ENCODE peak calls at places on chromosomes 12 and 14, in four cellular contexts. One of them, this sample, is unnamed.

GRCh38 chr12:60465060-60465459 is 869.2 kb downstream of the SLC16A7 start:
- DNase-seq in IMR-90: no peak
- DNase-seq in neuronal stem cell: no peak
- DNase-seq in H9: no peak
- DNase-seq in this sample: no peak

GRCh38 chr12:27924350-27925140 is 48.0 kb downstream of the PTHLH start:
- DNase-seq in IMR-90: peak; percentile 61
- DNase-seq in neuronal stem cell: no peak
- DNase-seq in H9: no peak
- DNase-seq in this sample: no peak

GRCh38 chr12:131452444-131452860 is 258.4 kb upstream of the SFSWAP start:
- DNase-seq in IMR-90: no peak
- DNase-seq in neuronal stem cell: no peak
- DNase-seq in H9: peak; percentile 79
- DNase-seq in this sample: no peak

GRCh38 chr12:39127401-39127800 is 222.0 kb upstream of the CPNE8 start:
- DNase-seq in IMR-90: no peak
- DNase-seq in neuronal stem cell: no peak
- DNase-seq in H9: no peak
- DNase-seq in this sample: peak; percentile 70

GRCh38 chr12:2248087-2248900 is 195.5 kb downstream of the CACNA1C start:
- DNase-seq in IMR-90: peak; percentile 91
- DNase-seq in neuronal stem cell: no peak
- DNase-seq in H9: no peak
- DNase-seq in this sample: no peak

GRCh38 chr12:91778938-91779400 is 366.7 kb downstream of the BTG1 start:
- DNase-seq in neuronal stem cell: no peak
- DNase-seq in IMR-90: peak; percentile 88
- DNase-seq in H9: no peak
- DNase-seq in this sample: peak; percentile 88

GRCh38 chr12:15956413-15957185 is 45.5 kb downstream of the DERA start:
- DNase-seq in IMR-90: no peak
- DNase-seq in neuronal stem cell: no peak
- DNase-seq in H9: no peak
- DNase-seq in this sample: peak; percentile 95

GRCh38 chr12:29907486-29907885 is 123.7 kb upstream of the TMTC1 start:
- DNase-seq in IMR-90: no peak
- DNase-seq in neuronal stem cell: no peak
- DNase-seq in H9: no peak
- DNase-seq in this sample: no peak

GRCh38 chr12:499837-500458 is 40.2 kb downstream of the B4GALNT3 start:
- DNase-seq in neuronal stem cell: no peak
- DNase-seq in H9: peak; percentile 21
- DNase-seq in IMR-90: no peak
- DNase-seq in this sample: no peak

GRCh38 chr12:92640686-92641085 is 62.1 kb upstream of the PLEKHG7 start:
- DNase-seq in neuronal stem cell: no peak
- DNase-seq in IMR-90: peak; percentile 35
- DNase-seq in H9: no peak
- DNase-seq in this sample: no peak

GRCh38 chr14:51953996-51954395 is 35.4 kb upstream of the RTRAF start:
- DNase-seq in neuronal stem cell: no peak
- DNase-seq in H9: no peak
- DNase-seq in IMR-90: no peak
- DNase-seq in this sample: no peak

GRCh38 chr14:51520087-51520486 is 131.6 kb upstream of the FRMD6 start:
- DNase-seq in IMR-90: no peak
- DNase-seq in H9: no peak
- DNase-seq in neuronal stem cell: no peak
- DNase-seq in this sample: no peak

DNA sequence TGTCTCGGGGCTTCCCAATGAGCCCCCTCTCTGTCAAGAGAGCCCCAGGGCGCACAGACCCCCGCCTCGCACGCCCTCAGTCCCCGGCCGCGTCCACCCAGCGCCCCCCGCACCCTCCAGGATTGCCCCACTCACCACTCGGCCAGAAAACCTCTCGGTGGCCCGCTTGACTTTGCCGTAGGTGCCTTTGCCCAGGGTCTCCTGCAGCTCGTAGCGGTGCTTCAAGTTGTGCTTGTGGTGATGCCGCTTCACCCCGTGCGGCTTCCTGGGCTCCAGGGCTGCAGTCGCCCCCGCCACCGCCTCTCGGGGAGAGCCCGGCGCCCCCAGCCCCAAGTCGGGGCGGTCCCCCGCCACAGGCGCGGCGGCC is 492 bp downstream of the NUAK1 start:
- DNase-seq in neuronal stem cell: no peak
- DNase-seq in IMR-90: no peak
- DNase-seq in H9: no peak
- DNase-seq in this sample: no peak
- H3K14ac ChIP-seq in neuronal stem cell: peak overlapping the region; percentile 75
- H3K14ac ChIP-seq in IMR-90: peak overlapping the region; percentile 50
- H3K14ac ChIP-seq in H9: peak overlapping the region; percentile 80
- H3K14ac ChIP-seq in this sample: peak overlapping the region; percentile 99

DNA sequence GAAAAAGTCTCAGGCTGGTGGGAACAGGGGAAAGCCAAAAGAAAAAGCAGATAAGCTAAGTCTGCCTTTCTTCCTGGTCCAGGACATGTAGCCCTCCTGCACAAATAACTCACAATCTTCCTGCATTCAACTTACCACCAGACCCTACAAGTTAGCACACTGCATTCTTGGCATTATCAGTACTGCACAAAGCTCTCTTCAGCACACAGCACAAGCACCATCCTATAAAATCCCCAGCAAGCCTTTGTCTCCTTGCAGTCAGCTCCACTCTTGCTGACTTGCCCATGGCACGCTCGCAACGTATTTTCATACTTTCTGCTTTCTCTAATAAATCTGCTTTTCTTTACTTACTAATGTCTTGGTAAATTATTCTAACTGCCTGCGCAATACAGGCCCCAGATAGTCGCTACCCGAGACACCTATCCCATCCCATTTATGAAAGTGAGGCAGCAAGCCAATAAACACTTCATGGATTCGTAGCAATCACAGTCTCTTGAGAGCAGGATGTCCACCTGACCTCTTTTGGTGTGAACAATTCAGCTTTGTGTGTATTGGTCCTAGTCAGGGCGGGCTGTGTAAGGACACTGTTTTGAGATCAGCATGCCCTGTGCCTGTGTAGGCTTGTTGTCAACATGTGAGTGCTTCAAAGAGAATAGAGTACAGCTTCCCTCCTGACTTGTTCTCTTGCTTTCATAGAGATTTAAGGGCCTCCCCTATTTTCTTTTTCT is 49.0 kb downstream of the TMEM117 start:
- DNase-seq in IMR-90: no peak
- DNase-seq in neuronal stem cell: peak; percentile 1
- DNase-seq in H9: no peak
- DNase-seq in this sample: no peak
- H3K14ac ChIP-seq in IMR-90: peak overlapping the region; percentile 2
- H3K14ac ChIP-seq in neuronal stem cell: no peak overlapping the region
- H3K14ac ChIP-seq in H9: no peak overlapping the region
- H3K14ac ChIP-seq in this sample: no peak overlapping the region

DNA sequence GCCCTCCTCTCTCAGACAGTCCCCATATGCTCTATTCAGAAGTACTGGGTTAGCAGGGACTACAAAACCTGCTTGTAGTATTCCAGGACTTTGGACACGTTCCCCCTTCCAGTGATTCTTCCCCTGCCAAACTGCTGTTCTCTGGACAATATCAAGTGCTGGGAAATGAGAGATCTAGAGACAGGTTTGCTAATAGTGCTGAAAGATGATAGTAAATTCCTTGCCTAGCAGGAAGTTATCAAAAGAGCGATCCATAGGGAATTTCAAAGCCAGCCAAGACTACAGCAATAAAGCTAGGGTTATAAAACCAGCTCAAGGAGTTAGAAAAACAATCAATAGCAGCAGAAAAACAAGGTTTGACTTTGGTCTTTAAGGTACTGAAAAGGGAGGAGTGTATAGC is 15.2 kb downstream of the SLC7A8 start:
- DNase-seq in neuronal stem cell: no peak
- DNase-seq in H9: no peak
- DNase-seq in IMR-90: no peak
- DNase-seq in this sample: no peak
- H3K14ac ChIP-seq in neuronal stem cell: no peak overlapping the region
- H3K14ac ChIP-seq in H9: no peak overlapping the region
- H3K14ac ChIP-seq in IMR-90: no peak overlapping the region
- H3K14ac ChIP-seq in this sample: no peak overlapping the region

DNA sequence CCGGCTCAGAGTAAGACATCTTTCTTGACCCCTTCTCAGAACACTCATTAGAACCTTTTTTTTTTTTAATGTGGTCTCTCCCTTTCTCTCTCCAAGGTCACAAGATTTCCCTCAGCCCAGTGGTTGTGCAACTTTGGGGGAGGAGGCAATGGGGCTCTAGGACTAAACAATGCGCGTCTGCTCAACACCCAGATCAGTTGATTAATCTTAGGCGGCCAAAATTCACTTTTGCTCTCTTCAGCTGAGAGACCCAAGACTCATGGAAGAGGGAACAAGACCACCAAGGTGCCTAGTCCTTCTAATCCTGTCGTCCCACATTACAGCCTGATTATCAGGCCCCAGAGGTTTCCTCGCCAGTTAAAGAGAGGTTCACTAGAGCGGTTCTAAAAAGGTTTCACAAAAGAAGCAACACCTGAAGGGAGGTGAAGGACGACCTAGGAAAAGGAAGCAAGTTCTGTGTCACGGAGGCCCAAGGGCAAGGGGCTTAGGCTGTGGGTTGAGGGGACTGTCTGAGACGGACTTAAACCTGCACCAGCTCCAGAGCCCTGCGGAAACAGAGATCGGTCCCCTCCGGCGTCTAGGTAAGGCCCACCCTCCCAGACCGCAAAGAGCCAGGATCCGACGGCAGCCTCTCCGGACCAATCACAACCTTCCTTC is 836 bp upstream of the TARBP2 start:
- DNase-seq in neuronal stem cell: no peak
- DNase-seq in H9: no peak
- DNase-seq in IMR-90: peak; percentile 65
- DNase-seq in this sample: no peak
- H3K14ac ChIP-seq in neuronal stem cell: no peak overlapping the region
- H3K14ac ChIP-seq in H9: no peak overlapping the region
- H3K14ac ChIP-seq in IMR-90: peak overlapping the region; percentile 91
- H3K14ac ChIP-seq in this sample: peak overlapping the region; percentile 76

GRCh38 chr12:56630180-56630632 is at the start of gene BAZ2A:
- DNase-seq in H9: peak; percentile 96
- DNase-seq in IMR-90: peak; percentile 72
- DNase-seq in neuronal stem cell: peak; percentile 73
- DNase-seq in this sample: peak; percentile 82
- H3K14ac ChIP-seq in H9: peak within 1 kb of the TSS; percentile 75
- H3K14ac ChIP-seq in IMR-90: peak within 1 kb of the TSS; percentile 89
- H3K14ac ChIP-seq in neuronal stem cell: peak within 1 kb of the TSS; percentile 63
- H3K14ac ChIP-seq in this sample: peak within 1 kb of the TSS; percentile 97

DNA sequence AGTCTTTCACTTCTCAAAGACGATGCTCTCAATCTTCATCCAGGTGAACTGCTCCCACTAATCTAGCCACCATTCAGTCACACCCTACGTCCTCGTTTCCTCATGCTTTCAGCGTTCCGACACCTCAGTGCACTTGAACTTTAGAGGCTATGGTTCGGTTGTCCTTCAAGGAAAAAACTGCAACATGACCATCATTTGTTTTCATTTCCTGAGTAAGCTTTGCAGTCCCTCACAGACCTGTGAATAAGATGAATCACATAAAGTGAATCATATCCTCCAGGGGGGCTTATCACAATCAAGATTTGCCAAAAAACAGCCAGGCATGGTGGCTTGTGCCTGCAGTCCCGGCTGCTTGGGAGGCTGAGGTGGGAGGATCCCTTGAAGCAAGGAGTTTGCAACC is 80.2 kb downstream of the TMCC3 start:
- DNase-seq in neuronal stem cell: no peak
- DNase-seq in H9: no peak
- DNase-seq in IMR-90: peak; percentile 28
- DNase-seq in this sample: no peak
- H3K14ac ChIP-seq in neuronal stem cell: no peak overlapping the region
- H3K14ac ChIP-seq in H9: no peak overlapping the region
- H3K14ac ChIP-seq in IMR-90: no peak overlapping the region
- H3K14ac ChIP-seq in this sample: no peak overlapping the region